ENCODE peak calls at places on chromosomes 4 and X, in four cellular contexts. M is heart left ventricle, I is body of pancreas, N is NB4. H is an unnamed sample.

GRCh38 chr4:158172558-158173258 is at the start of gene GASK1B:
- DNase-seq in M (peak), I (peak), N (peak), H (peak)

GRCh38 chr4:111883557-111883999 is 261.7 kb upstream of the FAM241A start:
- DNase-seq in I (peak), N (no peak), M (no peak), H (no peak)

GRCh38 chr4:128841402-128841801 is 31.9 kb downstream of the JADE1 start:
- DNase-seq in M (no peak), I (no peak), N (no peak), H (no peak)

GRCh38 chr4:86818211-86818610 is 31.0 kb downstream of the SLC10A6 start:
- DNase-seq in M (no peak), I (no peak), N (no peak), H (no peak)

GRCh38 chrX:119760026-119760902 is 1.9 kb downstream of the SOWAHD start:
- DNase-seq in M (no peak), I (no peak), N (peak), H (no peak)

GRCh38 chr4:155559915-155560314 is 106.7 kb upstream of the GUCY1A1 start:
- DNase-seq in M (no peak), N (no peak), I (no peak), H (no peak)

GRCh38 chrX:86946569-86946968 is 571.0 kb upstream of the KLHL4 start:
- DNase-seq in M (no peak), I (peak), N (peak), H (peak)

GRCh38 chr4:90184560-90184959 is 57.4 kb downstream of the CCSER1 start:
- DNase-seq in M (no peak), I (no peak), N (no peak), H (no peak)

GRCh38 chrX:130118941-130119640 is 8.8 kb upstream of the ELF4 start:
- DNase-seq in N (no peak), I (no peak), M (no peak), H (no peak)

GRCh38 chr4:8252301-8253173 is 17.0 kb upstream of the HTRA3 start:
- DNase-seq in M (no peak), N (peak), I (no peak), H (no peak)

DNA sequence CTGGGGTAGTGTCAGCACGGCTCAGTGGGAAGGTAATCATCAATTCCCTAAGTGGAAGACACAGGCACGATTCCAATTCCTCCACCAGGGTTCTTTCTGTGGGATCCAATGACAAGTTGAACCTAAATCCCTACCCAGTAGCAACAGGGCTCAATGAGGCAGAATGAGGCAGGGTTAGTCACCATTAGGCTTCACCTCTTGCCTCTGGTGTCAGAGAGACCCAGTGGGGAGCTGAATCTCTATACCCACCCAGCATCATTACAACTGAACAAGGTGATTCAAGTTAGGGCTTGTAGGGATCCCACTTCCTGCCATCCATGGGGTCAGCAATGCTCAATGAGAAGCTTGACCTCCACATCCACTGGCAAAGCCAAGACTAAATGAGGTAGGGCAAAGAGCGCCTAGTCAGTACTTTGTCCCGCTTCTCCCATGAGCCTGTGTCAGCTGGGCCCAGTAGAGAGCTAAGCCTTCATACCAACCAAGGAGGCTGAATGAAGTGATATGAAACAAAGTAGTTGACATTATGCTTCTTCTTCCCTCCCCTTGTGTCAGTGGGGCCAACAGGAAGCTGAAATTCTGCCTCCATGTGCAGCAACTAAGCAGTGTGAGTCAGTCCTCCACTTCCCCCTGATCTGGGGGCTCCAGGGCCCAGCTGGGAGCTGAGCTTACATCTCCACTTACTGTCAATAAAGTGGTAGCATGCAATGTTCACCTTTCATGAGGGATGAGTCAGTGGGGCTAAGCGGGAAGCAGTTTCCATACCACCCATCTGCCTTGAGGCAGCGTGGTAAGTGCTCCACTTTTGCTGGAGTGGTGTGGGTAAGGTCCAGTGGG is 36.4 kb upstream of the RBM41 start:
- DNase-seq in N (peak), M (no peak), I (no peak), H (peak)
- TF ChIP-seq POLR2A in N (no peak), M (no peak), I (no peak), H (no peak)

DNA sequence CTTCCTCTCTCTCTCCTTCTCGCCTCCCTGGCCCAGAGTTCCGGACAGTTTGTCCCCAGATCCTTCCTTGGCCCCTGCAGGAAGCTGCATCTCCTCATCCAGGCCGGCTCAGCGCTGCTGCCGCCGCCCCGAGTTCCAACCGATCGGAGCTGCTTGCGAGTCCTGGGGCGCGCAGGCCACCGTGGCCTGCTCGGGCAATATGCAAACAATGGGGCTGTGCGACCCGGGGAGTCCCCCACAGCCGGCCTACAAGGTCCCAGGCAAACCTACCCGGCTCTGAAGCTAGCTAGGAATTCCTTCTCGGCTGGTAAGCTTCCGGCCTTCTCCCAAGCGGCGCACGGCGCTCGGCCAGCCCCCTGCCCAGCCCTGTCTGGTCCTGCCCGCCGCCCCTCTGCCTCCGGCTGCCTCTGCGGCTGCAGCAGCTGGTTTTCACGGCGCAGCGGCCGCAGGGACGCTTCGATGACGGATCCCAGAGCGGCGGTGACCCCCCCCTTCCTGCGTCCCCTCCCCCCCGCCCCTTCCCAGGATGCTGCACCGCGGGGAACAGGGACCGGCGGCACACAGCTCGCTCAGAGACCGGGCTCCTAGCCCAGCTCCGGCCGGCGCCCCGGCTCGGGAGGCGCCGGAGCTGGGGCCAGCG is 59.4 kb downstream of the TSC22D3 start:
- DNase-seq in M (no peak), I (no peak), N (peak), H (peak)
- TF ChIP-seq POLR2A in M (no peak), I (no peak), N (no peak), H (no peak)

GRCh38 chr4:2261110-2261852 is 628 bp downstream of the MXD4 start:
- DNase-seq in I (peak), N (peak), M (peak), H (peak)
- TF ChIP-seq POLR2A in I (peak), N (no peak), M (no peak), H (no peak)

DNA sequence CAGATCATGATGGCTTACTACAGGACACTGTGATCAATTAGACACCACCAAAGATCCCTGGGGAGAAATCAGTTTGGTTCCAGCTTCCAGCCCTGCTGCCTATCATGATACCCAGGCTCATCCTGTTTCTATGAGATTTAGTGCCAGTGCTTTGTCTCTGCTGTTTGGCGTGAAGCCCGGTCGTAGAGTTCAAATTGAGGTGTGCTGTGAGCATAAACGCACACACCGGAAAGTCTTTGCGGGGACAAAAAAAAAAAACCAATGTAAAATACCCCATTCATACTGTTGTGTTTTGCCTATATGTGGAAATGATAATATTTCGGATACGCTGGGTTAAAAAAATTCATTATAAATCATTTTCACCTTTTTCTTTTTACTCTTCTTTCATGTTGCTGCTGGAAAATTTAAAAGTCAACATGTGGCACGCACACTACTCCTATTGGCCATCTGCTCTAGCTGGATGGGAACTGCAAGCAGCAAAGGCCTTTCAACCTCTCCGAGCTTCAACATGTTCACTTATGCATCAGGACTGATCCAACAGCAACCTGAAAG is 611 bp upstream of the DKC1 start:
- DNase-seq in N (no peak), I (peak), M (no peak), H (peak)
- TF ChIP-seq POLR2A in N (no peak), I (peak), M (no peak), H (no peak)

GRCh38 chr4:78775278-78776030 is 696 bp upstream of the BMP2K start:
- DNase-seq in N (peak), I (peak), M (peak), H (peak)
- TF ChIP-seq POLR2A in N (peak), I (peak), M (no peak), H (peak)

H was measured in erythroblast.